ENCODE peak calls at places on chromosomes 2 and 18, in ten cellular contexts. W is GM12878; L is posterior vena cava; J is naive thymus-derived CD4-positive, alpha-beta T cell; M is iris pigment epithelial cell; U is AG10803; E is GM12891; G is NCI-H524; A is cardiac muscle cell; O is NCI-H345. X is an unnamed sample.

GRCh38 chr2:102186676-102187190 is at the start of gene IL1RL2:
- DNase-seq in W (no peak), L (no peak), J (no peak), M (no peak), U (no peak), E (no peak), G (no peak), A (no peak), O (no peak), X (no peak)

GRCh38 chr2:173076557-173077345 is 1.1 kb downstream of the MAP3K20 start:
- DNase-seq in W (peak), L (peak), J (no peak), M (peak), U (peak), E (peak), G (peak), A (peak), O (no peak), X (no peak)

GRCh38 chr2:65706376-65706775 is 274.0 kb upstream of the SPRED2 start:
- DNase-seq in W (no peak), L (no peak), J (no peak), M (no peak), U (no peak), E (no peak), G (no peak), A (no peak), O (no peak), X (no peak)

GRCh38 chr2:177772529-177772928 is 300.0 kb downstream of the PDE11A start:
- DNase-seq in W (no peak), L (no peak), J (peak), M (peak), U (peak), E (no peak), G (no peak), A (peak), O (peak), X (no peak)

GRCh38 chr2:176665086-176665485 is 395.8 kb downstream of the MTX2 start:
- DNase-seq in W (no peak), L (no peak), J (no peak), M (no peak), U (no peak), E (no peak), G (no peak), A (no peak), O (no peak), X (no peak)

GRCh38 chr2:74712223-74713053 is 58.4 kb downstream of the SEMA4F start:
- DNase-seq in W (no peak), L (no peak), J (no peak), M (no peak), U (no peak), E (no peak), G (no peak), A (no peak), O (no peak), X (no peak)

GRCh38 chr2:239444626-239445625 is 44.1 kb upstream of the HDAC4 start:
- DNase-seq in W (no peak), L (peak), J (no peak), M (no peak), U (peak), E (no peak), G (no peak), A (no peak), O (peak), X (no peak)

GRCh38 chr18:23725351-23725750 is 36.1 kb downstream of the LAMA3 start:
- DNase-seq in W (no peak), L (no peak), J (no peak), M (no peak), U (no peak), E (no peak), G (no peak), A (no peak), O (no peak), X (no peak)

GRCh38 chr18:59911600-59911999 is 11.8 kb downstream of the PMAIP1 start:
- DNase-seq in W (no peak), L (no peak), J (no peak), M (no peak), U (no peak), E (no peak), G (no peak), A (no peak), O (no peak), X (no peak)

GRCh38 chr2:157822993-157823392 is 53.1 kb downstream of the ACVR1 start:
- DNase-seq in W (no peak), L (no peak), J (no peak), M (peak), U (no peak), E (no peak), G (no peak), A (no peak), O (no peak), X (no peak)

GRCh38 chr18:32624182-32624723 is 148.6 kb downstream of the KLHL14 start:
- DNase-seq in W (no peak), L (no peak), J (no peak), M (no peak), U (no peak), E (no peak), G (no peak), A (no peak), O (no peak), X (no peak)

GRCh38 chr2:86035883-86036789 is 69.5 kb downstream of the POLR1A start:
- DNase-seq in W (peak), L (peak), J (peak), M (peak), U (peak), E (peak), G (peak), A (no peak), O (peak), X (no peak)

GRCh38 chr2:233275223-233275622 is 23.8 kb downstream of the ATG16L1 start:
- DNase-seq in W (no peak), L (no peak), J (no peak), M (no peak), U (no peak), E (no peak), G (no peak), A (no peak), O (no peak), X (no peak)

GRCh38 chr2:134280231-134280630 is 26.4 kb downstream of the MGAT5 start:
- DNase-seq in W (no peak), L (no peak), J (no peak), M (no peak), U (no peak), E (no peak), G (no peak), A (no peak), O (no peak), X (no peak)

GRCh38 chr2:97932975-97933662 is 62.6 kb downstream of the TMEM131 start:
- DNase-seq in W (no peak), L (no peak), J (no peak), M (no peak), U (no peak), E (no peak), G (no peak), A (no peak), O (no peak), X (no peak)

GRCh38 chr18:74996055-74996454 is 212.9 kb downstream of the PTGR3 start:
- DNase-seq in W (no peak), L (no peak), J (no peak), M (no peak), U (no peak), E (no peak), G (no peak), A (no peak), O (no peak), X (no peak)

GRCh38 chr2:145598434-145598833 is 1078.5 kb upstream of the ZEB2 start:
- DNase-seq in W (no peak), L (no peak), J (no peak), M (peak), U (no peak), E (no peak), G (no peak), A (no peak), O (no peak), X (no peak)

GRCh38 chr2:22238967-22239366 is 1115.2 kb downstream of the TDRD15 start:
- DNase-seq in W (no peak), L (no peak), J (no peak), M (no peak), U (no peak), E (no peak), G (no peak), A (no peak), O (no peak), X (no peak)

GRCh38 chr18:31245820-31246219 is 72.1 kb upstream of the DSG1 start:
- DNase-seq in W (no peak), L (no peak), J (no peak), M (peak), U (no peak), E (no peak), G (no peak), A (no peak), O (no peak), X (no peak)